ENCODE peak calls at places on chromosomes 4 and X, in nine cellular contexts. Y, V, B, R, O, K, Z, Q and W are unnamed samples.

GRCh38 chr4:183635333-183635732 is 23.7 kb downstream of the RWDD4 start:
- DNase-seq in Y (no peak), V (no peak), B (no peak), R (no peak), O (no peak), K (no peak), Z (no peak), Q (no peak), W (no peak)

GRCh38 chrX:9851890-9852289 is 65.7 kb downstream of the SHROOM2 start:
- DNase-seq in Y (no peak), V (no peak), B (no peak), R (no peak), O (no peak), K (no peak), Z (no peak), Q (no peak), W (no peak)

GRCh38 chrX:46757593-46757992 is 1.3 kb downstream of the SLC9A7 start:
- DNase-seq in Y (peak), V (no peak), B (no peak), R (no peak), O (no peak), K (no peak), Z (no peak), Q (no peak), W (no peak)

GRCh38 chrX:153477039-153477438 is 6.7 kb upstream of the HAUS7 start:
- DNase-seq in Y (peak), V (no peak), B (no peak), R (no peak), O (no peak), K (peak), Z (no peak), Q (no peak), W (no peak)

GRCh38 chrX:122868626-122869025 is 315.5 kb upstream of the GRIA3 start:
- DNase-seq in Y (no peak), V (no peak), B (no peak), R (no peak), O (no peak), K (no peak), Z (no peak), Q (no peak), W (no peak)

GRCh38 chrX:129688097-129688496 is 33.3 kb upstream of the APLN start:
- DNase-seq in Y (no peak), V (no peak), B (no peak), R (no peak), O (no peak), K (no peak), Z (no peak), Q (no peak), W (no peak)

GRCh38 chrX:110413727-110414124 is 55.1 kb downstream of the RTL9 start:
- DNase-seq in Y (no peak), V (no peak), B (no peak), R (no peak), O (no peak), K (no peak), Z (no peak), Q (no peak), W (no peak)

GRCh38 chr4:110224812-110225211 is 26.4 kb upstream of the ELOVL6 start:
- DNase-seq in Y (no peak), V (no peak), B (no peak), R (no peak), O (no peak), K (peak), Z (no peak), Q (no peak), W (no peak)

GRCh38 chr4:120144634-120145033 is 78.0 kb upstream of the MAD2L1 start:
- DNase-seq in Y (no peak), V (no peak), B (no peak), R (no peak), O (no peak), K (no peak), Z (no peak), Q (no peak), W (no peak)

GRCh38 chr4:61663310-61663709 is 463.2 kb downstream of the ADGRL3 start:
- DNase-seq in Y (no peak), V (no peak), B (no peak), R (no peak), O (no peak), K (no peak), Z (no peak), Q (no peak), W (no peak)

GRCh38 chr4:124060261-124060918 is 652.1 kb downstream of the ANKRD50 start:
- DNase-seq in Y (peak), V (no peak), B (no peak), R (no peak), O (no peak), K (peak), Z (no peak), Q (no peak), W (no peak)

GRCh38 chr4:89001647-89002518 is 55.1 kb downstream of the FAM13A start:
- DNase-seq in Y (no peak), V (no peak), B (no peak), R (no peak), O (no peak), K (no peak), Z (no peak), Q (peak), W (no peak)

GRCh38 chr4:37765741-37766140 is 60.7 kb upstream of the PGM2 start:
- DNase-seq in Y (no peak), V (no peak), B (no peak), R (no peak), O (no peak), K (no peak), Z (no peak), Q (no peak), W (no peak)

GRCh38 chr4:75696036-75696435 is 22.8 kb upstream of the G3BP2 start:
- DNase-seq in Y (no peak), V (no peak), B (no peak), R (no peak), O (peak), K (no peak), Z (no peak), Q (no peak), W (no peak)

GRCh38 chr4:40349561-40350198 is 14.5 kb downstream of the CHRNA9 start:
- DNase-seq in Y (no peak), V (no peak), B (no peak), R (no peak), O (no peak), K (peak), Z (no peak), Q (no peak), W (no peak)

GRCh38 chr4:68209003-68209402 is 36.5 kb downstream of the TMPRSS11B start:
- DNase-seq in Y (peak), V (no peak), B (no peak), R (no peak), O (no peak), K (peak), Z (no peak), Q (no peak), W (no peak)

GRCh38 chr4:136812100-136812880 is 720.0 kb downstream of the PCDH18 start:
- DNase-seq in Y (no peak), V (no peak), B (no peak), R (no peak), O (no peak), K (no peak), Z (no peak), Q (no peak), W (no peak)

GRCh38 chr4:62135565-62136156 is 935.5 kb downstream of the ADGRL3 start:
- DNase-seq in Y (no peak), V (no peak), B (no peak), R (no peak), O (no peak), K (peak), Z (no peak), Q (no peak), W (no peak)

GRCh38 chr4:37936889-37937498 is 23.2 kb upstream of the PTTG2 start:
- DNase-seq in Y (no peak), V (no peak), B (no peak), R (no peak), O (no peak), K (no peak), Z (no peak), Q (no peak), W (no peak)

GRCh38 chr4:3009422-3009821 is 46.1 kb downstream of the GRK4 start:
- DNase-seq in Y (peak), V (peak), B (no peak), R (no peak), O (peak), K (peak), Z (no peak), Q (peak), W (no peak)

GRCh38 chr4:3709061-3709845 is 56.9 kb upstream of the ADRA2C start:
- DNase-seq in Y (no peak), V (no peak), B (no peak), R (no peak), O (no peak), K (no peak), Z (peak), Q (no peak), W (no peak)

GRCh38 chr4:157574606-157575005 is 354.1 kb downstream of the GRIA2 start:
- DNase-seq in Y (no peak), V (no peak), B (no peak), R (no peak), O (no peak), K (no peak), Z (no peak), Q (no peak), W (no peak)

GRCh38 chr4:138938371-138938699 is 77.2 kb upstream of the NOCT start:
- DNase-seq in Y (peak), V (peak), B (no peak), R (no peak), O (peak), K (peak), Z (no peak), Q (no peak), W (no peak)

GRCh38 chrX:110145854-110146253 is 142.9 kb downstream of the TMEM164 start:
- DNase-seq in Y (peak), V (peak), B (no peak), R (no peak), O (peak), K (peak), Z (no peak), Q (no peak), W (no peak)

GRCh38 chr4:87249620-87250019 is 29.2 kb upstream of the KLHL8 start:
- DNase-seq in Y (no peak), V (no peak), B (no peak), R (no peak), O (no peak), K (no peak), Z (no peak), Q (no peak), W (no peak)

GRCh38 chr4:118941149-118941548 is 52.5 kb downstream of the SYNPO2 start:
- DNase-seq in Y (peak), V (no peak), B (no peak), R (no peak), O (no peak), K (peak), Z (no peak), Q (no peak), W (no peak)

GRCh38 chr4:20395160-20395773 is 143.6 kb downstream of the SLIT2 start:
- DNase-seq in Y (peak), V (peak), B (no peak), R (no peak), O (peak), K (peak), Z (peak), Q (peak), W (no peak)

GRCh38 chrX:134544614-134545255 is 84.8 kb downstream of the HPRT1 start:
- DNase-seq in Y (no peak), V (no peak), B (no peak), R (no peak), O (no peak), K (no peak), Z (no peak), Q (no peak), W (no peak)

GRCh38 chr4:119721878-119722277 is 93.3 kb upstream of the PDE5A start:
- DNase-seq in Y (peak), V (no peak), B (no peak), R (no peak), O (no peak), K (no peak), Z (no peak), Q (no peak), W (no peak)

GRCh38 chrX:40176256-40176978 is 78.7 kb upstream of the BCOR start:
- DNase-seq in Y (no peak), V (peak), B (peak), R (no peak), O (peak), K (peak), Z (no peak), Q (no peak), W (no peak)

GRCh38 chr4:145819246-145820181 is 119.1 kb downstream of the ZNF827 start:
- DNase-seq in Y (no peak), V (no peak), B (no peak), R (no peak), O (no peak), K (no peak), Z (peak), Q (no peak), W (no peak)

GRCh38 chrX:103170216-103170615 is 44.7 kb upstream of the BEX4 start:
- DNase-seq in Y (no peak), V (no peak), B (no peak), R (no peak), O (no peak), K (peak), Z (no peak), Q (no peak), W (no peak)

GRCh38 chr4:107901213-107901934 is 30.0 kb upstream of the CYP2U1 start:
- DNase-seq in Y (no peak), V (no peak), B (no peak), R (no peak), O (no peak), K (no peak), Z (no peak), Q (no peak), W (no peak)

GRCh38 chrX:43720082-43720481 is 64.0 kb downstream of the MAOA start:
- DNase-seq in Y (no peak), V (no peak), B (no peak), R (no peak), O (no peak), K (no peak), Z (no peak), Q (peak), W (no peak)